ENCODE peak calls at places on chromosome 22, in six cellular contexts. D, X, Z, W, U and P are unnamed samples.

GRCh38 chr22:25357606-25358420 is 138.4 kb downstream of the CRYBB2 start:
- DNase-seq in D (no peak), X (no peak), Z (no peak), W (peak), U (no peak), P (no peak)

GRCh38 chr22:37904572-37905533 is 1.2 kb upstream of the MICALL1 start:
- DNase-seq in D (peak), X (no peak), Z (no peak), W (no peak), U (peak), P (peak)

GRCh38 chr22:40525250-40525884 is 111.2 kb downstream of the MRTFA start:
- DNase-seq in D (peak), X (peak), Z (no peak), W (peak), U (peak), P (peak)

GRCh38 chr22:25572708-25573161 is 8.3 kb downstream of the GRK3 start:
- DNase-seq in D (peak), X (no peak), Z (no peak), W (no peak), U (no peak), P (peak)

GRCh38 chr22:22485524-22485923 is 23.0 kb downstream of the ZNF280B start:
- DNase-seq in D (no peak), X (no peak), Z (no peak), W (no peak), U (no peak), P (no peak)

GRCh38 chr22:49807780-49808708 is 19.6 kb downstream of the BRD1 start:
- DNase-seq in D (no peak), X (no peak), Z (no peak), W (peak), U (no peak), P (no peak)

GRCh38 chr22:22763512-22763911 is 119.1 kb downstream of the GGTLC2 start:
- DNase-seq in D (no peak), X (no peak), Z (no peak), W (no peak), U (no peak), P (no peak)

GRCh38 chr22:33515733-33516297 is 404.5 kb downstream of the LARGE1 start:
- DNase-seq in D (no peak), X (no peak), Z (no peak), W (no peak), U (peak), P (no peak)

GRCh38 chr22:29479417-29480261 is at the start of gene NEFH:
- DNase-seq in D (no peak), X (no peak), Z (no peak), W (no peak), U (no peak), P (no peak)

GRCh38 chr22:41191467-41191866 is 13.6 kb upstream of the L3MBTL2 start:
- DNase-seq in D (no peak), X (no peak), Z (no peak), W (no peak), U (no peak), P (no peak)

GRCh38 chr22:44399196-44399837 is 86.6 kb upstream of the SHISAL1 start:
- DNase-seq in D (no peak), X (no peak), Z (no peak), W (peak), U (peak), P (no peak)

GRCh38 chr22:24118689-24119384 is 62.5 kb upstream of the SUSD2 start:
- DNase-seq in D (no peak), X (no peak), Z (no peak), W (peak), U (no peak), P (no peak)

GRCh38 chr22:27885977-27886842 is 32.8 kb downstream of the PITPNB start:
- DNase-seq in D (peak), X (peak), Z (no peak), W (no peak), U (peak), P (no peak)

GRCh38 chr22:49815641-49816071 is 12.0 kb downstream of the BRD1 start:
- DNase-seq in D (no peak), X (no peak), Z (no peak), W (peak), U (peak), P (no peak)

GRCh38 chr22:48418831-48419230 is 1408.8 kb downstream of the BRD1 start:
- DNase-seq in D (no peak), X (no peak), Z (no peak), W (no peak), U (no peak), P (no peak)

GRCh38 chr22:46328797-46329196 is 6.7 kb upstream of the TRMU start:
- DNase-seq in D (no peak), X (no peak), Z (no peak), W (peak), U (no peak), P (no peak)